ENCODE peak calls at places on chromosomes 6 and 20, in nine cellular contexts. One of them, this sample, is unnamed.

GRCh38 chr6:36684447-36684812 is 5.9 kb downstream of the CDKN1A start:
- DNase-seq in A549: no peak
- DNase-seq in fibroblast of lung: no peak
- DNase-seq in neuronal stem cell: no peak
- DNase-seq in neural progenitor cell: no peak
- DNase-seq in OCI-LY7: no peak
- DNase-seq in MM.1S: no peak
- DNase-seq in H1: no peak
- DNase-seq in mesendoderm: no peak
- DNase-seq in this sample: no peak

GRCh38 chr6:29627762-29628418 is 5.1 kb downstream of the GABBR1 start:
- DNase-seq in A549: peak
- DNase-seq in fibroblast of lung: peak
- DNase-seq in neuronal stem cell: peak
- DNase-seq in neural progenitor cell: peak
- DNase-seq in OCI-LY7: peak
- DNase-seq in MM.1S: no peak
- DNase-seq in H1: peak
- DNase-seq in mesendoderm: peak
- DNase-seq in this sample: peak

GRCh38 chr20:34369265-34369664 is 6.2 kb downstream of the ITCH start:
- DNase-seq in A549: no peak
- DNase-seq in fibroblast of lung: no peak
- DNase-seq in neuronal stem cell: no peak
- DNase-seq in neural progenitor cell: no peak
- DNase-seq in OCI-LY7: no peak
- DNase-seq in MM.1S: no peak
- DNase-seq in H1: no peak
- DNase-seq in mesendoderm: peak
- DNase-seq in this sample: no peak

GRCh38 chr20:6908673-6909072 is 141.2 kb downstream of the BMP2 start:
- DNase-seq in A549: no peak
- DNase-seq in fibroblast of lung: no peak
- DNase-seq in neuronal stem cell: peak
- DNase-seq in neural progenitor cell: peak
- DNase-seq in OCI-LY7: no peak
- DNase-seq in MM.1S: no peak
- DNase-seq in H1: no peak
- DNase-seq in mesendoderm: peak
- DNase-seq in this sample: no peak

GRCh38 chr6:111592726-111593515 is 12.8 kb downstream of the TRAF3IP2 start:
- DNase-seq in A549: no peak
- DNase-seq in fibroblast of lung: no peak
- DNase-seq in neuronal stem cell: no peak
- DNase-seq in neural progenitor cell: peak
- DNase-seq in OCI-LY7: no peak
- DNase-seq in MM.1S: no peak
- DNase-seq in H1: no peak
- DNase-seq in mesendoderm: peak
- DNase-seq in this sample: no peak

GRCh38 chr6:148464319-148465010 is 121.8 kb downstream of the SASH1 start:
- DNase-seq in A549: peak
- DNase-seq in fibroblast of lung: peak
- DNase-seq in neuronal stem cell: peak
- DNase-seq in neural progenitor cell: peak
- DNase-seq in OCI-LY7: peak
- DNase-seq in MM.1S: peak
- DNase-seq in H1: peak
- DNase-seq in mesendoderm: peak
- DNase-seq in this sample: peak

GRCh38 chr6:1424306-1424927 is 35.0 kb downstream of the FOXF2 start:
- DNase-seq in A549: peak
- DNase-seq in fibroblast of lung: peak
- DNase-seq in neuronal stem cell: peak
- DNase-seq in neural progenitor cell: peak
- DNase-seq in OCI-LY7: peak
- DNase-seq in MM.1S: peak
- DNase-seq in H1: peak
- DNase-seq in mesendoderm: peak
- DNase-seq in this sample: peak

GRCh38 chr6:56840467-56841371 is 114.2 kb upstream of the BEND6 start:
- DNase-seq in A549: no peak
- DNase-seq in fibroblast of lung: peak
- DNase-seq in neuronal stem cell: no peak
- DNase-seq in neural progenitor cell: no peak
- DNase-seq in OCI-LY7: no peak
- DNase-seq in MM.1S: no peak
- DNase-seq in H1: no peak
- DNase-seq in mesendoderm: peak
- DNase-seq in this sample: peak

GRCh38 chr6:111805511-111806181 is 67.6 kb downstream of the FYN start:
- DNase-seq in A549: no peak
- DNase-seq in fibroblast of lung: peak
- DNase-seq in neuronal stem cell: no peak
- DNase-seq in neural progenitor cell: peak
- DNase-seq in OCI-LY7: peak
- DNase-seq in MM.1S: no peak
- DNase-seq in H1: no peak
- DNase-seq in mesendoderm: no peak
- DNase-seq in this sample: no peak

GRCh38 chr6:131379951-131380350 is 193.1 kb upstream of the ARG1 start:
- DNase-seq in A549: no peak
- DNase-seq in fibroblast of lung: peak
- DNase-seq in neuronal stem cell: no peak
- DNase-seq in neural progenitor cell: no peak
- DNase-seq in OCI-LY7: no peak
- DNase-seq in MM.1S: no peak
- DNase-seq in H1: no peak
- DNase-seq in mesendoderm: no peak
- DNase-seq in this sample: peak

GRCh38 chr6:157014871-157015270 is 237.7 kb downstream of the ARID1B start:
- DNase-seq in A549: no peak
- DNase-seq in fibroblast of lung: no peak
- DNase-seq in neuronal stem cell: no peak
- DNase-seq in neural progenitor cell: no peak
- DNase-seq in OCI-LY7: no peak
- DNase-seq in MM.1S: no peak
- DNase-seq in H1: no peak
- DNase-seq in mesendoderm: no peak
- DNase-seq in this sample: no peak

GRCh38 chr6:166556871-166557322 is 29.6 kb downstream of the RAMACL start:
- DNase-seq in A549: peak
- DNase-seq in fibroblast of lung: peak
- DNase-seq in neuronal stem cell: no peak
- DNase-seq in neural progenitor cell: peak
- DNase-seq in OCI-LY7: no peak
- DNase-seq in MM.1S: no peak
- DNase-seq in H1: no peak
- DNase-seq in mesendoderm: no peak
- DNase-seq in this sample: no peak

DNA sequence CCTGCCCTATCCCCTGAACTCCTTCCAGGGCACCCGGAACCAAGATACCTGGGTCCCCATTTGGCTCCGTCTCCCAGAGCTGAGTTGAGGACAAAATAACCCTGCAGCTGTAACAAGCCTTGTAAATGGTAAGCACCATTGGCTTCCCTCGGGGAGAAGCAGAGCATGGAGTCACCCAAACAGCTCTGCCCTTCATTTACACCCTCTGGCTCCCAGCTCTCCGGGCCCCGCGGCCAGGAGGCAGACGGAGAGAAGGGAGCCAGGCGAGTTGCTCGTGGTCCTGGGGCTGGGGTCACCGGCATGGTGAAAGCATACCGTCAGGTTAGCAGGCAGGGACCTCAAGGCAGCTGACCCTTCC is 2.1 kb downstream of the TFEB start:
- DNase-seq in A549: no peak
- DNase-seq in fibroblast of lung: no peak
- DNase-seq in neuronal stem cell: no peak
- DNase-seq in neural progenitor cell: no peak
- DNase-seq in OCI-LY7: peak
- DNase-seq in MM.1S: no peak
- DNase-seq in H1: no peak
- DNase-seq in mesendoderm: peak
- DNase-seq in this sample: no peak
- H3K4me3 ChIP-seq in A549: peak
- H3K4me3 ChIP-seq in fibroblast of lung: no peak
- H3K4me3 ChIP-seq in neuronal stem cell: peak
- H3K4me3 ChIP-seq in neural progenitor cell: peak
- H3K4me3 ChIP-seq in OCI-LY7: peak
- H3K4me3 ChIP-seq in MM.1S: peak
- H3K4me3 ChIP-seq in H1: peak
- H3K4me3 ChIP-seq in mesendoderm: no peak
- H3K4me3 ChIP-seq in this sample: peak

DNA sequence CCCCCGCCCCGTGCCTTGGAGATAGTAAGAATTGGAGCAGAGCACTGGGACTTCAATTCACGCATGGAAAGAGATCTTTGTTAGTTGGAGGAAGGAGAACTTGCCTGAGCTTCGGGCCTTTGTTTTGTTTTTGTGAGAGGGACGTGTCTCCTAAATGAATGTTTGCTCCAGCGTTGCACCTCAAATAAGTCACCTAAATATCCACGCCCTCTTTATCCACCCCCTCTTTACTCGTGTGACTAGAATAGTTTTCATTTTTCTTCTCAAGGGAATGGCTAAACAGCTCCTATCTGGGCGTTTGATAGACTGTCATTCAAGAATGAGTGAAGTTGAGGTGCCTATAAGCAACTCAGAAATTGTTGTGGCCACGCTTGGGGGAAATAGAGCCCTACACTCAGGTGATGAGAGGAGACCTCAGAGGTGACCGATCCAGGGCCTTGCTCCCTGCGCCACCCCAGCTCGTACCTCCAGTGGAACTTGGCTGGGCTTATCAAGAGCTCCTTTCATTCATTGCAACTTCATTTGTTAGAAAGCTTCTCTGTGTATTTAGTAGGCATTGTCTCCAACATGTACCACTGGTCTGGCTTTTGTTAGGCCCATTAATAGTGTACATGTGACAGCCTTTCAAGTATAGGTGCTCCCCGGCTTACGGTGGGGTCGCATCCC is 867 bp downstream of the PCMTD2 start:
- DNase-seq in A549: no peak
- DNase-seq in fibroblast of lung: no peak
- DNase-seq in neuronal stem cell: no peak
- DNase-seq in neural progenitor cell: peak
- DNase-seq in OCI-LY7: no peak
- DNase-seq in MM.1S: no peak
- DNase-seq in H1: no peak
- DNase-seq in mesendoderm: no peak
- DNase-seq in this sample: no peak
- H3K27ac ChIP-seq in A549: peak
- H3K27ac ChIP-seq in fibroblast of lung: peak
- H3K27ac ChIP-seq in neuronal stem cell: no peak
- H3K27ac ChIP-seq in neural progenitor cell: no peak
- H3K27ac ChIP-seq in OCI-LY7: peak
- H3K27ac ChIP-seq in MM.1S: no peak
- H3K27ac ChIP-seq in H1: no peak
- H3K27ac ChIP-seq in mesendoderm: no peak
- H3K27ac ChIP-seq in this sample: peak

GRCh38 chr6:155183095-155183494 is 80.7 kb upstream of the CLDN20 start:
- DNase-seq in A549: no peak
- DNase-seq in fibroblast of lung: no peak
- DNase-seq in neuronal stem cell: no peak
- DNase-seq in neural progenitor cell: no peak
- DNase-seq in OCI-LY7: peak
- DNase-seq in MM.1S: no peak
- DNase-seq in H1: no peak
- DNase-seq in mesendoderm: no peak
- DNase-seq in this sample: no peak

GRCh38 chr6:155181498-155181897 is 82.3 kb upstream of the CLDN20 start:
- DNase-seq in A549: no peak
- DNase-seq in fibroblast of lung: no peak
- DNase-seq in neuronal stem cell: no peak
- DNase-seq in neural progenitor cell: no peak
- DNase-seq in OCI-LY7: peak
- DNase-seq in MM.1S: no peak
- DNase-seq in H1: no peak
- DNase-seq in mesendoderm: no peak
- DNase-seq in this sample: no peak

GRCh38 chr6:155182103-155182502 is 81.7 kb upstream of the CLDN20 start:
- DNase-seq in A549: no peak
- DNase-seq in fibroblast of lung: no peak
- DNase-seq in neuronal stem cell: no peak
- DNase-seq in neural progenitor cell: no peak
- DNase-seq in OCI-LY7: no peak
- DNase-seq in MM.1S: no peak
- DNase-seq in H1: no peak
- DNase-seq in mesendoderm: no peak
- DNase-seq in this sample: no peak

GRCh38 chr6:155174576-155175174 is 89.1 kb upstream of the CLDN20 start:
- DNase-seq in A549: peak
- DNase-seq in fibroblast of lung: peak
- DNase-seq in neuronal stem cell: peak
- DNase-seq in neural progenitor cell: peak
- DNase-seq in OCI-LY7: peak
- DNase-seq in MM.1S: peak
- DNase-seq in H1: peak
- DNase-seq in mesendoderm: peak
- DNase-seq in this sample: peak

GRCh38 chr6:155177369-155177961 is 86.3 kb upstream of the CLDN20 start:
- DNase-seq in A549: peak
- DNase-seq in fibroblast of lung: peak
- DNase-seq in neuronal stem cell: peak
- DNase-seq in neural progenitor cell: peak
- DNase-seq in OCI-LY7: peak
- DNase-seq in MM.1S: peak
- DNase-seq in H1: no peak
- DNase-seq in mesendoderm: peak
- DNase-seq in this sample: peak
- H3K4me2 ChIP-seq in A549: no peak
- H3K4me2 ChIP-seq in fibroblast of lung: no peak
- H3K4me2 ChIP-seq in neuronal stem cell: no peak
- H3K4me2 ChIP-seq in neural progenitor cell: no peak
- H3K4me2 ChIP-seq in OCI-LY7: peak
- H3K4me2 ChIP-seq in MM.1S: no peak
- H3K4me2 ChIP-seq in H1: no peak
- H3K4me2 ChIP-seq in mesendoderm: no peak
- H3K4me2 ChIP-seq in this sample: no peak

DNA sequence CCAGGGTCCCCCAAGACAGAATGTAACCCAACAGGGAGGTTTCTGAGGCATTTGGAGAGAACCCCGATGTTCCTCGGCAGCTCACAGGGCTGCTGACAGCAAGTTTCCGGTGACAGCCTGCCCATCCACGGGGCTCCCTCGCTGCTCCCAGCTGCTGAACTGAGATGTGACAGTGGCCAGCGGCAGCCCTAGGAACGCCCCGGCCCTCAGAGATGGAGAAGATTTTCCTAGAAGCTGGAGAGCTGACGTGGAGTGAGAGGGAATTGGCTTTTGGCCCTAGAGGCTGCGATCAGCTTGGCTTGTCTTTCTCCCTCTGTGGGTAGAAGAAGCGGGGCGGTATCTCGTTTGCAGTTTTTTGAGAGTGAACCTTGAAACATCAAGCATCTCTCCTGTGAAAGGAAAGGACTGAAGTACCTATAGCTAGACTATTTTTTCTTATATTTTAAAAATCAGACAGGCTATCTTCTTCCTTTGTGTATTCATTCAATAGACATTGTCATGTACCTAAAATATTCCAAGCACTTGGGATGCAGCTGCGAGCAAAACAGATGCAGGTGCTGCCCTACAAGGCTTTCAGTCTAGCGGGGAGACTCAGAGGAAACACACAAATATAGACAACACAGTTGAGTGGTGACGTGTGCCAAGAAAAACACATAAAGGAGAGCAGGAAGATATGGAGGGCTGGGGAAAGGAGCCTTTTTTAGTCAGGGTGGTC is 28.4 kb upstream of the NFATC2 start:
- DNase-seq in A549: no peak
- DNase-seq in fibroblast of lung: no peak
- DNase-seq in neuronal stem cell: no peak
- DNase-seq in neural progenitor cell: no peak
- DNase-seq in OCI-LY7: no peak
- DNase-seq in MM.1S: no peak
- DNase-seq in H1: no peak
- DNase-seq in mesendoderm: no peak
- DNase-seq in this sample: no peak
- H3K4me3 ChIP-seq in A549: no peak
- H3K4me3 ChIP-seq in fibroblast of lung: no peak
- H3K4me3 ChIP-seq in neuronal stem cell: no peak
- H3K4me3 ChIP-seq in neural progenitor cell: no peak
- H3K4me3 ChIP-seq in OCI-LY7: no peak
- H3K4me3 ChIP-seq in MM.1S: no peak
- H3K4me3 ChIP-seq in H1: no peak
- H3K4me3 ChIP-seq in mesendoderm: no peak
- H3K4me3 ChIP-seq in this sample: no peak

This sample was measured in hepatocyte.